ENCODE peak calls at places on chromosomes 16 and 17, in six cellular contexts. N is esophagus squamous epithelium; X is stimulated activated CD4-positive, alpha-beta T cell treated with anti-CD3 and anti-CD28 coated beads, Interleukin-2, amount 100 ng/mL, for 24 hours; Q is lower lobe of right lung; W is stimulated activated naive CD8-positive, alpha-beta T cell treated with anti-CD3 and anti-CD28 coated beads, Interleukin-15, Interleukin-2, amounts not matched to agents 100 U/mL and 50 U/mL, for 24 hours; M is hypothalamus. S is an unnamed sample.

GRCh38 chr17:48483471-48484131 is 47.2 kb downstream of the HOXB1 start:
- DNase-seq in N (no peak), X (no peak), Q (no peak), W (peak; percentile 45), M (no peak), S (peak; percentile 99)

GRCh38 chr16:187330-187729 is 7.1 kb downstream of the HBQ1 start:
- DNase-seq in N (no peak), X (no peak), Q (no peak), W (no peak), M (no peak), S (no peak)

GRCh38 chr17:48579738-48580543 is 1.8 kb upstream of the HOXB4 start:
- DNase-seq in N (no peak), X (no peak), Q (no peak), W (no peak), M (no peak), S (peak; percentile 81)

GRCh38 chr17:7191571-7192270 is 12.6 kb upstream of the ASGR1 start:
- DNase-seq in N (no peak), X (no peak), Q (peak; percentile 57), W (peak; percentile 40), M (peak; percentile 42), S (no peak)

GRCh38 chr17:20174588-20175265 is 165.6 kb downstream of the SPECC1 start:
- DNase-seq in N (no peak), X (no peak), Q (no peak), W (no peak), M (no peak), S (peak; percentile 79)

GRCh38 chr17:55166506-55166905 is 98.3 kb upstream of the HLF start:
- DNase-seq in N (no peak), X (no peak), Q (peak; percentile 47), W (no peak), M (no peak), S (no peak)

GRCh38 chr17:75827291-75828050 is 16.7 kb downstream of the UNC13D start:
- DNase-seq in N (no peak), X (peak; percentile 68), Q (no peak), W (peak; percentile 67), M (peak; percentile 67), S (peak; percentile 55)

GRCh38 chr17:8069587-8069860 is 18.0 kb downstream of the ALOX12B start:
- DNase-seq in N (no peak), X (no peak), Q (peak; percentile 37), W (no peak), M (no peak), S (no peak)

GRCh38 chr17:58870747-58871146 is 115.1 kb downstream of the PPM1E start:
- DNase-seq in N (no peak), X (no peak), Q (no peak), W (no peak), M (no peak), S (no peak)

GRCh38 chr17:50686494-50687199 is 21.1 kb downstream of the ANKRD40 start:
- DNase-seq in N (no peak), X (no peak), Q (no peak), W (no peak), M (no peak), S (peak; percentile 86)

GRCh38 chr16:67407176-67407787 is 9.0 kb downstream of the ZDHHC1 start:
- DNase-seq in N (no peak), X (no peak), Q (no peak), W (no peak), M (no peak), S (no peak)

GRCh38 chr17:58047751-58048150 is 35.5 kb upstream of the DYNLL2 start:
- DNase-seq in N (no peak), X (no peak), Q (no peak), W (no peak), M (no peak), S (no peak)

GRCh38 chr17:30950669-30951399 is 20.0 kb upstream of the RNF135 start:
- DNase-seq in N (no peak), X (no peak), Q (peak; percentile 77), W (no peak), M (peak; percentile 14), S (peak; percentile 45)

S was measured in astrocyte of the spinal cord.